ENCODE peak calls at places on chromosomes 11 and 22, in nine cellular contexts. O is iPS DF 6.9, K is ACHN, M is endothelial cell, X is astrocyte of the cerebellum, P is neural crest cell, F is foreskin fibroblast, V is Kasumi-1, L is brain microvascular endothelial cell. S is an unnamed sample.

GRCh38 chr11:121723261-121723741 is 270.5 kb upstream of the SORL1-AS1 start:
- DNase-seq in O (no peak), K (no peak), M (peak; percentile 21), X (peak; percentile 22), P (no peak), F (peak; percentile 49), V (no peak), L (peak; percentile 3), S (no peak)

GRCh38 chr22:37681556-37682049 is 4.5 kb upstream of the NOL12 start:
- DNase-seq in O (no peak), K (peak; percentile 65), M (peak; percentile 70), X (peak; percentile 63), P (peak; percentile 71), F (peak; percentile 92), V (peak; percentile 73), L (peak; percentile 70), S (no peak)

GRCh38 chr22:46339956-46340355 is 4.4 kb downstream of the TRMU start:
- DNase-seq in O (no peak), K (no peak), M (no peak), X (no peak), P (no peak), F (no peak), V (no peak), L (no peak), S (no peak)

GRCh38 chr11:6002202-6002699 is 4.5 kb downstream of the OR56A4 start:
- DNase-seq in O (no peak), K (no peak), M (no peak), X (no peak), P (no peak), F (no peak), V (no peak), L (no peak), S (no peak)

GRCh38 chr11:118529584-118530175 is 1.3 kb upstream of the TMEM25 start:
- DNase-seq in O (no peak), K (peak; percentile 4), M (no peak), X (no peak), P (no peak), F (no peak), V (no peak), L (no peak), S (no peak)

GRCh38 chr11:68342459-68343158 is 30.2 kb downstream of the LRP5 start:
- DNase-seq in O (no peak), K (no peak), M (no peak), X (peak; percentile 73), P (no peak), F (no peak), V (no peak), L (no peak), S (no peak)

GRCh38 chr22:37342065-37342464 is 59.8 kb downstream of the CYTH4 start:
- DNase-seq in O (no peak), K (no peak), M (no peak), X (no peak), P (no peak), F (no peak), V (no peak), L (no peak), S (no peak)

GRCh38 chr11:83112886-83113285 is 41.2 kb upstream of the RAB30 start:
- DNase-seq in O (no peak), K (no peak), M (no peak), X (no peak), P (no peak), F (no peak), V (no peak), L (no peak), S (no peak)

GRCh38 chr11:107679255-107680024 is 32.4 kb downstream of the SLN start:
- DNase-seq in O (no peak), K (no peak), M (no peak), X (no peak), P (no peak), F (no peak), V (no peak), L (no peak), S (no peak)